ENCODE peak calls at places on chromosomes 3 and 15, in ten cellular contexts. S, R, C, A, W, P, I, V, Q and X are unnamed samples.

GRCh38 chr3:2643606-2644005 is 466.6 kb downstream of the IL5RA start:
- DNase-seq in S (no peak), R (no peak), C (no peak), A (no peak), W (no peak), P (no peak), I (no peak), V (no peak), Q (no peak), X (no peak)

GRCh38 chr15:68407141-68407885 is 24.6 kb downstream of the ITGA11 start:
- DNase-seq in S (no peak), R (no peak), C (no peak), A (no peak), W (no peak), P (no peak), I (peak; percentile 34), V (no peak), Q (no peak), X (no peak)

GRCh38 chr3:180913582-180914404 is 1.3 kb downstream of the FXR1 start:
- DNase-seq in S (no peak), R (peak; percentile 58), C (no peak), A (no peak), W (no peak), P (no peak), I (no peak), V (no peak), Q (no peak), X (no peak)

GRCh38 chr3:77931272-77932009 is 891.5 kb downstream of the ROBO2 start:
- DNase-seq in S (no peak), R (peak; percentile 9), C (no peak), A (no peak), W (peak; percentile 1), P (peak; percentile 23), I (no peak), V (no peak), Q (no peak), X (no peak)

GRCh38 chr3:177431525-177432255 is 234.4 kb upstream of the TBL1XR1 start:
- DNase-seq in S (no peak), R (no peak), C (no peak), A (no peak), W (no peak), P (no peak), I (no peak), V (no peak), Q (no peak), X (peak; percentile 25)

GRCh38 chr15:38193496-38193895 is 59.1 kb upstream of the SPRED1 start:
- DNase-seq in S (no peak), R (no peak), C (no peak), A (no peak), W (no peak), P (no peak), I (no peak), V (no peak), Q (no peak), X (no peak)

GRCh38 chr3:42526616-42527367 is 24.3 kb downstream of the VIPR1 start:
- DNase-seq in S (no peak), R (no peak), C (no peak), A (no peak), W (no peak), P (no peak), I (no peak), V (no peak), Q (no peak), X (no peak)

GRCh38 chr15:80070840-80071239 is 11.4 kb downstream of the ZFAND6 start:
- DNase-seq in S (no peak), R (peak; percentile 58), C (peak; percentile 31), A (no peak), W (peak; percentile 82), P (no peak), I (no peak), V (no peak), Q (no peak), X (no peak)

GRCh38 chr3:147197739-147198138 is 208.6 kb downstream of the ZIC4 start:
- DNase-seq in S (no peak), R (no peak), C (no peak), A (no peak), W (no peak), P (no peak), I (no peak), V (no peak), Q (no peak), X (no peak)

GRCh38 chr3:67357610-67358458 is 296.6 kb downstream of the SUCLG2 start:
- DNase-seq in S (no peak), R (peak; percentile 35), C (peak; percentile 54), A (no peak), W (peak; percentile 68), P (no peak), I (no peak), V (no peak), Q (no peak), X (no peak)

GRCh38 chr3:113136071-113136470 is 75.3 kb upstream of the BOC start:
- DNase-seq in S (no peak), R (peak; percentile 27), C (peak; percentile 38), A (no peak), W (no peak), P (no peak), I (no peak), V (no peak), Q (no peak), X (no peak)

GRCh38 chr3:101890716-101891115 is 41.4 kb downstream of the NFKBIZ start:
- DNase-seq in S (no peak), R (peak; percentile 88), C (no peak), A (no peak), W (no peak), P (no peak), I (no peak), V (no peak), Q (no peak), X (no peak)

GRCh38 chr15:40982855-40983254 is 29.6 kb downstream of the CHAC1 start:
- DNase-seq in S (no peak), R (peak; percentile 93), C (no peak), A (no peak), W (no peak), P (no peak), I (no peak), V (no peak), Q (no peak), X (no peak)

GRCh38 chr3:113088616-113089015 is 97.8 kb downstream of the GTPBP8 start:
- DNase-seq in S (no peak), R (no peak), C (no peak), A (no peak), W (no peak), P (no peak), I (no peak), V (no peak), Q (no peak), X (no peak)

GRCh38 chr15:101490922-101491738 is 1.6 kb upstream of the PCSK6 start:
- DNase-seq in S (no peak), R (no peak), C (no peak), A (no peak), W (no peak), P (no peak), I (no peak), V (no peak), Q (no peak), X (no peak)

GRCh38 chr3:162096874-162097273 is 600.3 kb downstream of the OTOL1 start:
- DNase-seq in S (no peak), R (no peak), C (no peak), A (no peak), W (no peak), P (no peak), I (no peak), V (no peak), Q (no peak), X (no peak)

GRCh38 chr15:64478863-64479262 is 18.5 kb downstream of the ZNF609 start:
- DNase-seq in S (no peak), R (peak; percentile 63), C (peak; percentile 11), A (no peak), W (peak; percentile 10), P (no peak), I (no peak), V (no peak), Q (no peak), X (no peak)

GRCh38 chr15:73959012-73959581 is 32.8 kb downstream of the LOXL1 start:
- DNase-seq in S (no peak), R (no peak), C (no peak), A (no peak), W (no peak), P (no peak), I (no peak), V (no peak), Q (peak; percentile 22), X (no peak)
- TF ChIP-seq CTCF in S (no peak), R (no peak), C (no peak), A (no peak), W (no peak), P (no peak), I (no peak), V (no peak), Q (no peak), X (no peak)

GRCh38 chr3:55687526-55687925 is 200.4 kb upstream of the WNT5A start:
- DNase-seq in S (no peak), R (no peak), C (no peak), A (no peak), W (no peak), P (no peak), I (no peak), V (no peak), Q (no peak), X (no peak)
- H3K4me1 ChIP-seq in S (no peaks in the 10 kb centered on the region), R (peaks cover 8% of the 10 kb centered on the region), C (no peaks in the 10 kb centered on the region), A (peaks cover 7% of the 10 kb centered on the region), W (no peaks in the 10 kb centered on the region), P (no peaks in the 10 kb centered on the region), I (no peaks in the 10 kb centered on the region), V (no peaks in the 10 kb centered on the region), Q (no peaks in the 10 kb centered on the region), X (no peaks in the 10 kb centered on the region)

DNA sequence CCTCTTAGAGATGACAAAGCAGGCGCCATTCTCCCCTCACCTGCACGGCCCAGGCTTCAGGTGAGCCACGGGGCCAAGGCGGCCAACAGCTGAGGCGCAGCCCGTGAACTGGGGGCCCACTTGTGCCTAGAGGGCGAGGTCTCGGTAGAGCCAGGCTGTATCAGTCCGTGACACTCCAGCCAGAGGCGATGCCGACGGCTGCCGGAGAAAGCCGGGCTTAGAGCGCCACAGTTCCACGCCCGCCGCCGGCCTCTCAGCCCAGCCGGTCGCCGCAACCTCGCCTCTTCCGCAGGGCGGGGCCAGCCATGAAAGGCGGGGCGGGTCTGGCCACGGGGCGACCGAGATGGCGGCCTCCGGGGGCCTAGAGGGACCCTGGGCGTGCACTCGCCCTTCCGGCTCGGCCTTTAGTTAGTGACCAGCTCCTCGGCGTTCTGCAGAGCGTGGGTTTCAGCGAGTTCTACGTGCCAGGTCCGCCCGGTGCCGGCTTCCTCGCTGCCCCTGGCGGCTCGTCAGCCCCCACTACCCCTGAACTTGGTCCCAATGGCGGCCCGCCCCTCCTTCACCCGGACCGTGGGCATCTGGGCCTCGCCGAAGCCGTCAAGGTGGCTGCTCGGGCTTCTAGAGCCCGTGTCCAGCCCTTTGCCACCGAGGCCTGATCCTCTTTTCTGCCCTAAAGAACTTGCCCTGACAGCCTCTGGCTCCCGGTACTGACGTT is at the start of gene ZNF621:
- DNase-seq in S (peak; percentile 94), R (peak; percentile 79), C (peak; percentile 87), A (peak; percentile 90), W (peak; percentile 75), P (peak; percentile 95), I (peak; percentile 86), V (peak; percentile 96), Q (peak; percentile 90), X (peak; percentile 93)
- TF ChIP-seq POLR2A in S (peak; percentile 92), R (peak; percentile 83), C (peak; percentile 92), A (peak; percentile 88), W (peak; percentile 94), P (no peak), I (peak; percentile 56), V (peak; percentile 91), Q (peak; percentile 87), X (peak; percentile 98)

DNA sequence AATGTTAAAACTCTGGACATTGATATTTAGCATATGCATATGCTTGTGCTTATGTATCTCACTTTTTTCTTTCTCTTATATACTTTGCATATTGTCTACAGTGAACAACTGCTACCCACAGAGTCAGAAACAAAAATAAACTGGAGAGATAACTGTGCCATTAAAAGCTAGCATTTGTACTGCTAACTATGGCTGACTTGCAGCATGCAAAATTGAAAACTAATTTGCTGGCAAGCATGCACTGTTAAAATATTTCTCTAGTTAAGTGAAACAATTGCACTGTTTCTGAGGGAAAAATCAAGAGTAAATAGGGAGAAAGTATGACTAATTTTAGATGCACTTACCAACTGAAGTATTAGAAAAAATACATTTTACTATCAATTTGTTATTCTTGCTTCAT is 177.8 kb downstream of the CBLB start:
- DNase-seq in S (no peak), R (peak; percentile 6), C (no peak), A (no peak), W (no peak), P (no peak), I (no peak), V (no peak), Q (no peak), X (no peak)
- TF ChIP-seq CTCF in S (no peak), R (no peak), C (no peak), A (no peak), W (no peak), P (no peak), I (no peak), V (no peak), Q (no peak), X (no peak)